ENCODE peak calls at places on chromosomes 3 and 15, in seven cellular contexts. V, B, Q, O, D, H and R are unnamed samples. For H3K4me1, the result is how much of the 10 kb centered on the place peaks cover.

GRCh38 chr3:37125702-37126101 is 48.7 kb downstream of the LRRFIP2 start:
- DNase-seq in B (no peak), D (no peak), H (no peak), V (no peak), O (no peak), Q (no peak), R (no peak)

GRCh38 chr3:107297597-107297996 is 79.6 kb upstream of the CCDC54 start:
- DNase-seq in D (no peak), O (no peak), V (no peak), Q (no peak), H (no peak), B (no peak), R (no peak)

GRCh38 chr15:58070801-58071418 is 5.4 kb upstream of the ALDH1A2 start:
- DNase-seq in V (peak), B (peak), H (peak), O (peak), Q (peak), D (peak), R (peak)

GRCh38 chr15:60580650-60581415 is 101.9 kb upstream of the ICE2 start:
- DNase-seq in Q (no peak), H (no peak), B (no peak), V (no peak), O (no peak), D (no peak), R (no peak)

GRCh38 chr15:60531811-60532210 is 52.9 kb upstream of the ICE2 start:
- DNase-seq in Q (no peak), V (no peak), B (no peak), O (no peak), D (no peak), H (no peak), R (no peak)

GRCh38 chr3:38878650-38879049 is 62.6 kb upstream of the SCN10A start:
- DNase-seq in B (no peak), V (no peak), D (no peak), H (no peak), Q (no peak), O (no peak), R (no peak)

GRCh38 chr3:72708441-72708840 is 139.8 kb downstream of the SHQ1 start:
- DNase-seq in V (no peak), Q (no peak), B (no peak), D (no peak), H (no peak), O (no peak), R (no peak)

GRCh38 chr3:61483997-61484396 is 77.4 kb upstream of the PTPRG start:
- DNase-seq in Q (no peak), D (no peak), H (no peak), B (no peak), V (no peak), O (no peak), R (no peak)

GRCh38 chr3:51739100-51739499 is 32.2 kb downstream of the GRM2 start:
- DNase-seq in H (no peak), O (no peak), Q (no peak), V (no peak), D (no peak), B (no peak), R (no peak)

GRCh38 chr15:100999369-100999768 is 80.2 kb downstream of the LRRK1 start:
- DNase-seq in O (no peak), V (no peak), H (no peak), B (peak), D (no peak), Q (no peak), R (no peak)

GRCh38 chr3:170953229-170953628 is 44.8 kb upstream of the EIF5A2 start:
- DNase-seq in V (no peak), O (no peak), D (no peak), B (no peak), Q (no peak), H (no peak), R (no peak)

GRCh38 chr3:133494469-133494868 is 79.0 kb upstream of the CDV3 start:
- DNase-seq in D (peak), B (peak), H (no peak), V (no peak), O (no peak), Q (no peak), R (no peak)

GRCh38 chr3:66410371-66410770 is 90.5 kb downstream of the LRIG1 start:
- DNase-seq in H (no peak), D (no peak), V (no peak), O (no peak), B (no peak), Q (no peak), R (no peak)

GRCh38 chr15:90126022-90126421 is 23.8 kb upstream of the IDH2 start:
- DNase-seq in V (no peak), B (no peak), D (no peak), Q (no peak), O (no peak), H (no peak), R (no peak)

GRCh38 chr3:135014575-135014974 is 219.5 kb downstream of the EPHB1 start:
- DNase-seq in Q (no peak), O (no peak), B (no peak), D (no peak), V (no peak), H (no peak), R (no peak)

GRCh38 chr3:33717616-33717865 is 513 bp downstream of the CLASP2 start:
- DNase-seq in B (peak), D (peak), H (peak), O (no peak), Q (peak), V (no peak), R (peak)

GRCh38 chr3:20648294-20648693 is 462.3 kb upstream of the SGO1 start:
- DNase-seq in B (peak), V (no peak), Q (no peak), H (no peak), O (no peak), D (no peak), R (no peak)

GRCh38 chr3:72082121-72082715 is 297.3 kb upstream of the PROK2 start:
- DNase-seq in H (no peak), Q (no peak), B (no peak), O (no peak), D (no peak), V (no peak), R (peak)

GRCh38 chr3:15794842-15795562 is 2.8 kb downstream of the ANKRD28 start:
- DNase-seq in D (no peak), O (no peak), Q (no peak), B (no peak), V (no peak), H (no peak), R (no peak)

GRCh38 chr3:48915296-48915695 is 3.3 kb upstream of the ARIH2 start:
- DNase-seq in H (no peak), O (no peak), D (no peak), B (peak), Q (no peak), V (no peak), R (no peak)

GRCh38 chr15:70260096-70260495 is 162.4 kb upstream of the TLE3 start:
- DNase-seq in B (no peak), D (no peak), V (no peak), Q (no peak), O (no peak), H (peak), R (no peak)

GRCh38 chr15:70262171-70262570 is 164.5 kb upstream of the TLE3 start:
- DNase-seq in H (peak), B (no peak), Q (no peak), V (no peak), O (no peak), D (no peak), R (no peak)

GRCh38 chr15:70260580-70260979 is 162.9 kb upstream of the TLE3 start:
- DNase-seq in D (no peak), H (peak), Q (no peak), V (no peak), B (no peak), O (no peak), R (no peak)

GRCh38 chr15:70259640-70260066 is 161.9 kb upstream of the TLE3 start:
- DNase-seq in V (no peak), O (no peak), D (peak), H (peak), Q (no peak), B (no peak), R (no peak)

GRCh38 chr15:70261083-70261482 is 163.4 kb upstream of the TLE3 start:
- DNase-seq in H (peak), Q (no peak), O (no peak), V (no peak), D (no peak), B (no peak), R (no peak)
- H3K4me1 ChIP-seq in H (under half), Q (under half), O (under half), V (under half), D (under half), B (under half), R (under half)

GRCh38 chr3:180600473-180600872 is 1.5 kb upstream of the TTC14 start:
- DNase-seq in Q (no peak), B (no peak), D (no peak), O (no peak), V (no peak), H (peak), R (no peak)

DNA sequence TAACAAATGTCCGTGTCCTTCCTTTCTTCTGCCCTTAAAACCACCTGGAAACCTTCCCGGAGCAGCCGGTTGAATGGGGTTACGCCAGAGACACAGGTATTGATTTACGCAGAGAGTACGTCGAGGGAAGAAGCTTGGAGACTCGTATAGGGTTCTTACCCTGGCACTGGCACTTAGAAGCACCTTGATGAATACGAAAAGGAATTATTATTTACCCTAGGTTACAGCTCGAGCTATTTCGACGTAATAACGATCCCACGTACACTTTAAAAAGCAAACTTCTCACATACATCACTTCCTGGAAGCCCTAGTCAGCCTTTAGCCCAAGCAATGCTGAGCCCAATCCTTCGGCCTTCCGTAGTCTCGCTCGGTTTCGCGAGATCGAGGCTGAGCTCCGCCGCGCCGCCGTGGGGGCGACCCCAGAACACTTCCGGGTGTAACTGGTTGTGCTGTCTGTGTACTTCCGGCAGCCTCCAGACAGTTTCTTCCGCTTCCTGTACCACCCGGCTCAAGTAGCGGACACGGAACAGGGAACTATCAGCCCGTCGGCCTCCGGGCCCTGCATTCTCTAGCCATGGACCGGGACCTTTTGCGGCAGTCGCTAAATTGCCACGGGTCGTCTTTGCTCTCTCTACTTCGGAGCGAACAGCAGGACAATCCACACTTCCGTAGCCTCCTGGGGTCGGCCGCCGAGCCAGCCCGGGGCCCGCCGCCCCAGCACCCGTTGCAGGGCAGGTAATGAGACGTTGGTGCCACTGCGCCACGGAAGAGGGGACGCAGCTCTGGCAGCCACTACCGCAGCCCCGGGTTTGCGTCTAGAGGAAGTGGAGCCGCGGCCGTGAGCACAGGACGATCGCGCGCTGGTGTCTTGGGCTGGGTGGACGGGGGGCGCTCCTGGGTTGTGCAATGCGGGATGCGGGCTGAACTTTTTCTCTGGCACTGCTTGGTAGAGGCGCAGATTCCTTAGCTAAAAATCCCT is at the start of gene TTC14:
- DNase-seq in Q (peak), H (peak), V (peak), O (peak), B (peak), D (peak), R (peak)
- TF ChIP-seq POLR2A in Q (peak), H (peak), V (peak), O (peak), B (peak), D (peak), R (peak)

DNA sequence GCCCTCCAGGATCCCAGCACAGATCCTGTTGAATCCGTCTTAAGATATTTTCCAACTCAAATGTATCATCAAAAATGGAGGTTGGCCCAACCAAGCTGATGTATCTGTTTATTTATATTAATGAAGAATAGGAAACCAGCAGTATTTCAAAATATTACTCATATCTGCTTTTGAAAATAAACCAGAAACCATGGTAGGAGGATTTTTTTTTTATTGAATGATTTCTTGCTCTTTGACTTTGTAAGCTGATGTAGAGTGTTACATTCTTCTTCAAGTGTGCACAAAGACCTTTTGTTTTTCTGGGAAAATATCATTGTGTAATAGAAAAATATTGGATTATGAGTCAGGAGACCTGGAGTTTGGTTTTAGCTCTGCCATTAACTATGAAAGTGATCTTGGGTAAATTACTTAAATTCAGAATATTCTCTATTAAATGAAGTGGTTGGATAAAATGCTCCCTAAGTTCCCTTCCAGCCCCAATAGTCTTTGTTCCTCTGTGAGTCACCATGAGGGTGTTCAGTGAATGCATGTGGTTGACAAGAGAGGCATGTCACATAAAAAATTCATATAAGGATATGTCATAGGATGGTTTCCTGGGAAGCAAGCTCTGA is 221.3 kb upstream of the GAP43 start:
- DNase-seq in O (no peak), Q (no peak), B (peak), H (no peak), D (no peak), V (no peak), R (no peak)
- H3K4me3 ChIP-seq in O (no peak), Q (no peak), B (no peak), H (no peak), D (no peak), V (no peak), R (no peak)

DNA sequence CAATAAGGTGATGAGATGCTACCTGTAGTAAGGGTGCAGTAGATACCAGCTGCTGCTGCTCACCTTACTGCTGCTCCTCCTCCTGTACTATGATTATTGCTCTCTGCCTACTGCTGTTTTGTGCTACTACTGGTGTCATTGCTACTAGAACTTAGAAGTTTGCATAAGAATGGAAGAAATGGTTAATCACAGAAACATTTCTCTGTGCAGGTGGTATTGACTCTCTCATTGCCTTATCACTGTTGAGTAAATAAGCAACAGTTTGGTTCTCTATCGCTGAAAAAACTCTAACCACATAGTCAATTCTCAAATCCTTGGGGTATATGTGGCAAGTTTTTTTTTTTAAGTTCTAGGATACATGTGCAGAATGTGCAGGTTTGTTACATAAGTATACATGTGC is 16.5 kb downstream of the MITF start:
- DNase-seq in O (no peak), D (no peak), V (no peak), B (no peak), Q (no peak), H (no peak), R (no peak)
- H3K4me1 ChIP-seq in O (under half), D (under half), V (under half), B (under half), Q (under half), H (under half), R (under half)

GRCh38 chr15:30788595-30788994 is 115.1 kb upstream of the FAN1 start:
- DNase-seq in Q (no peak), O (no peak), H (no peak), B (no peak), V (no peak), D (no peak), R (no peak)
- TF ChIP-seq POLR2A in Q (no peak), O (no peak), H (no peak), B (no peak), V (no peak), D (no peak), R (no peak)

GRCh38 chr3:114609952-114610351 is 316.1 kb downstream of the TIGIT start:
- DNase-seq in Q (no peak), B (no peak), V (no peak), D (no peak), H (no peak), O (no peak), R (no peak)
- H3K4me3 ChIP-seq in Q (no peak), B (no peak), V (no peak), D (no peak), H (no peak), O (no peak), R (no peak)

GRCh38 chr3:160564949-160565441 is 376 bp downstream of the KPNA4 start:
- DNase-seq in B (peak), O (peak), D (peak), Q (peak), H (peak), V (no peak), R (no peak)

GRCh38 chr3:160566499-160566898 is 1.1 kb upstream of the KPNA4 start:
- DNase-seq in B (no peak), Q (no peak), O (no peak), V (no peak), H (no peak), D (no peak), R (no peak)

GRCh38 chr3:160565442-160566403 is at the start of gene KPNA4:
- DNase-seq in D (peak), H (peak), Q (peak), V (peak), B (peak), O (peak), R (peak)

GRCh38 chr3:160562952-160563351 is 2.4 kb downstream of the KPNA4 start:
- DNase-seq in Q (no peak), O (no peak), B (no peak), H (no peak), D (no peak), V (no peak), R (no peak)

DNA sequence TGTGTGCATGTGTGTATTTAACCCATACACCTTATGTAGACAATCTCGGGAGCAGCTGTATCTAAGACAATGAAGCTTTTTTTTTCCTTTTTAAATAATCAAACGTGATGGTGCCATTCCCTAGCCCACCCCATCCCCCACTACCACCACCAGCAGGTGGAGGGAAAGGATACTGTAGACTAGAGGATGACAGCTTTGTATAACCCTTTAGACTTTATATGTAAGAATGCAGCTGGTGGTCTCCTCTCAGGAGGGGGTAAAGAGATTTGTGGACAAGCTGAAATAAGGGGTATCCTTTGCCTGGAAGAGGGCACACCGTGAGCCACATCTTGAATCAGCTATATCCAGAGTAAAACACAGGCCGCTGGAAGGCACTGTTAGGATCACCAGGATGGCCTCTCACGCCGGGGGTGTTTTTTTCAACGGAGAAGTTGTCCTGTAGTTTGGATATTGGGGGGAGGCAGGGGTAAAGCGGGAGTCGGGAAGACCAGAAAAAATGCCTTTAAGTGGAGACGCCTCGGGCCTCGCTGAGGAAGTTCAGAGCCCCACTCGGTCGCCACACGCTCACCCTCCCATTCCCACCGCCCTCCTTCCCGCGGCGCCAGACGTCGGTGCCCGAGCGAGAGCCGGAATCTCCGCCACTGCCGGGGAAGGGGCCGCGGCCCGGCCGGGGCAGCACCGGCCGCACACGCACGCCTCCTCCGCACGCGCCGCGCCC is 1.0 kb downstream of the KPNA4 start:
- DNase-seq in O (peak), D (peak), Q (peak), V (no peak), H (no peak), B (no peak), R (no peak)
- H3K4me1 ChIP-seq in O (under half), D (under half), Q (under half), V (under half), H (under half), B (under half), R (under half)